ENCODE peak calls at places on chromosomes 16 and 17, in five cellular contexts. One of them, this sample, is unnamed.
A peak's percentile ranks its signal among the peaks of the same experiment; 100 is the strongest.

GRCh38 chr17:40818733-40819527 is 3.5 kb downstream of the KRT10 start:
- ATAC-seq in T-cell: peak; percentile 95
- ATAC-seq in pancreas: peak; percentile 97
- ATAC-seq in activated T-cell treated with anti-CD3 and anti-CD28 coated beads, Interleukin-2, amount 50 U/mL, for 4 hours: peak; percentile 94
- ATAC-seq in T-helper 17 cell: peak; percentile 89
- ATAC-seq in this sample: peak; percentile 90

GRCh38 chr17:35210741-35211140 is 16.5 kb upstream of the SLC35G3 start:
- ATAC-seq in T-cell: peak; percentile 22
- ATAC-seq in pancreas: no peak
- ATAC-seq in activated T-cell treated with anti-CD3 and anti-CD28 coated beads, Interleukin-2, amount 50 U/mL, for 4 hours: peak; percentile 18
- ATAC-seq in T-helper 17 cell: no peak
- ATAC-seq in this sample: no peak

GRCh38 chr17:9843152-9844010 is 17.7 kb downstream of the GLP2R start:
- ATAC-seq in T-cell: no peak
- ATAC-seq in pancreas: no peak
- ATAC-seq in activated T-cell treated with anti-CD3 and anti-CD28 coated beads, Interleukin-2, amount 50 U/mL, for 4 hours: no peak
- ATAC-seq in T-helper 17 cell: no peak
- ATAC-seq in this sample: no peak

GRCh38 chr16:4641306-4641687 is 16.7 kb downstream of the MGRN1 start:
- ATAC-seq in T-cell: no peak
- ATAC-seq in pancreas: no peak
- ATAC-seq in activated T-cell treated with anti-CD3 and anti-CD28 coated beads, Interleukin-2, amount 50 U/mL, for 4 hours: no peak
- ATAC-seq in T-helper 17 cell: no peak
- ATAC-seq in this sample: no peak

GRCh38 chr17:74957935-74958549 is 14.5 kb downstream of the HID1 start:
- ATAC-seq in T-cell: peak; percentile 65
- ATAC-seq in pancreas: peak; percentile 34
- ATAC-seq in activated T-cell treated with anti-CD3 and anti-CD28 coated beads, Interleukin-2, amount 50 U/mL, for 4 hours: peak; percentile 53
- ATAC-seq in T-helper 17 cell: peak; percentile 69
- ATAC-seq in this sample: peak; percentile 46

GRCh38 chr17:39705786-39706348 is 6.0 kb downstream of the ERBB2 start:
- ATAC-seq in T-cell: no peak
- ATAC-seq in pancreas: peak; percentile 88
- ATAC-seq in activated T-cell treated with anti-CD3 and anti-CD28 coated beads, Interleukin-2, amount 50 U/mL, for 4 hours: no peak
- ATAC-seq in T-helper 17 cell: no peak
- ATAC-seq in this sample: no peak

GRCh38 chr16:19119564-19119963 is 5.8 kb downstream of the ITPRIPL2 start:
- ATAC-seq in T-cell: no peak
- ATAC-seq in pancreas: no peak
- ATAC-seq in activated T-cell treated with anti-CD3 and anti-CD28 coated beads, Interleukin-2, amount 50 U/mL, for 4 hours: peak; percentile 69
- ATAC-seq in T-helper 17 cell: no peak
- ATAC-seq in this sample: peak; percentile 11

GRCh38 chr16:369866-370436 is 387 bp downstream of the MRPL28 start:
- ATAC-seq in T-cell: no peak
- ATAC-seq in pancreas: peak; percentile 66
- ATAC-seq in activated T-cell treated with anti-CD3 and anti-CD28 coated beads, Interleukin-2, amount 50 U/mL, for 4 hours: no peak
- ATAC-seq in T-helper 17 cell: no peak
- ATAC-seq in this sample: no peak

GRCh38 chr17:10127819-10128375 is 70.5 kb downstream of the GAS7 start:
- ATAC-seq in T-cell: no peak
- ATAC-seq in pancreas: no peak
- ATAC-seq in activated T-cell treated with anti-CD3 and anti-CD28 coated beads, Interleukin-2, amount 50 U/mL, for 4 hours: no peak
- ATAC-seq in T-helper 17 cell: no peak
- ATAC-seq in this sample: no peak

GRCh38 chr17:45263477-45263860 is 1.6 kb upstream of the SPATA32 start:
- ATAC-seq in T-cell: no peak
- ATAC-seq in pancreas: no peak
- ATAC-seq in activated T-cell treated with anti-CD3 and anti-CD28 coated beads, Interleukin-2, amount 50 U/mL, for 4 hours: no peak
- ATAC-seq in T-helper 17 cell: no peak
- ATAC-seq in this sample: no peak

GRCh38 chr17:83116311-83116771 is 36.9 kb downstream of the METRNL start:
- ATAC-seq in T-cell: no peak
- ATAC-seq in pancreas: no peak
- ATAC-seq in activated T-cell treated with anti-CD3 and anti-CD28 coated beads, Interleukin-2, amount 50 U/mL, for 4 hours: no peak
- ATAC-seq in T-helper 17 cell: no peak
- ATAC-seq in this sample: no peak

GRCh38 chr16:55478827-55479559 is at the start of gene MMP2:
- ATAC-seq in T-cell: no peak
- ATAC-seq in pancreas: peak; percentile 35
- ATAC-seq in activated T-cell treated with anti-CD3 and anti-CD28 coated beads, Interleukin-2, amount 50 U/mL, for 4 hours: no peak
- ATAC-seq in T-helper 17 cell: no peak
- ATAC-seq in this sample: no peak

GRCh38 chr17:4861052-4861451 is 27.9 kb downstream of the MINK1 start:
- ATAC-seq in T-cell: no peak
- ATAC-seq in pancreas: no peak
- ATAC-seq in activated T-cell treated with anti-CD3 and anti-CD28 coated beads, Interleukin-2, amount 50 U/mL, for 4 hours: no peak
- ATAC-seq in T-helper 17 cell: no peak
- ATAC-seq in this sample: no peak

GRCh38 chr16:8519179-8519578 is 71.1 kb downstream of the TMEM114 start:
- ATAC-seq in T-cell: no peak
- ATAC-seq in pancreas: peak; percentile 91
- ATAC-seq in activated T-cell treated with anti-CD3 and anti-CD28 coated beads, Interleukin-2, amount 50 U/mL, for 4 hours: no peak
- ATAC-seq in T-helper 17 cell: no peak
- ATAC-seq in this sample: no peak

GRCh38 chr17:82008941-82009405 is 13.7 kb downstream of the CENPX start:
- ATAC-seq in T-cell: no peak
- ATAC-seq in pancreas: no peak
- ATAC-seq in activated T-cell treated with anti-CD3 and anti-CD28 coated beads, Interleukin-2, amount 50 U/mL, for 4 hours: no peak
- ATAC-seq in T-helper 17 cell: no peak
- ATAC-seq in this sample: no peak

GRCh38 chr17:51794466-51794865 is 364.0 kb downstream of the CA10 start:
- ATAC-seq in T-cell: no peak
- ATAC-seq in pancreas: no peak
- ATAC-seq in activated T-cell treated with anti-CD3 and anti-CD28 coated beads, Interleukin-2, amount 50 U/mL, for 4 hours: no peak
- ATAC-seq in T-helper 17 cell: no peak
- ATAC-seq in this sample: no peak

GRCh38 chr17:5535436-5535835 is 48.9 kb downstream of the NLRP1 start:
- ATAC-seq in T-cell: no peak
- ATAC-seq in pancreas: no peak
- ATAC-seq in activated T-cell treated with anti-CD3 and anti-CD28 coated beads, Interleukin-2, amount 50 U/mL, for 4 hours: no peak
- ATAC-seq in T-helper 17 cell: no peak
- ATAC-seq in this sample: no peak

GRCh38 chr16:23842137-23842600 is 6.4 kb downstream of the PRKCB start:
- ATAC-seq in T-cell: no peak
- ATAC-seq in pancreas: no peak
- ATAC-seq in activated T-cell treated with anti-CD3 and anti-CD28 coated beads, Interleukin-2, amount 50 U/mL, for 4 hours: peak; percentile 87
- ATAC-seq in T-helper 17 cell: peak; percentile 45
- ATAC-seq in this sample: peak; percentile 82

GRCh38 chr16:74035816-74036215 is 260.8 kb upstream of the PSMD7 start:
- ATAC-seq in T-cell: no peak
- ATAC-seq in pancreas: no peak
- ATAC-seq in activated T-cell treated with anti-CD3 and anti-CD28 coated beads, Interleukin-2, amount 50 U/mL, for 4 hours: no peak
- ATAC-seq in T-helper 17 cell: no peak
- ATAC-seq in this sample: no peak

GRCh38 chr16:59573528-59574271 is 839.6 kb upstream of the GOT2 start:
- ATAC-seq in T-cell: no peak
- ATAC-seq in pancreas: no peak
- ATAC-seq in activated T-cell treated with anti-CD3 and anti-CD28 coated beads, Interleukin-2, amount 50 U/mL, for 4 hours: no peak
- ATAC-seq in T-helper 17 cell: no peak
- ATAC-seq in this sample: no peak

GRCh38 chr17:50035930-50036329 is 20.0 kb upstream of the ITGA3 start:
- ATAC-seq in T-cell: no peak
- ATAC-seq in pancreas: no peak
- ATAC-seq in activated T-cell treated with anti-CD3 and anti-CD28 coated beads, Interleukin-2, amount 50 U/mL, for 4 hours: no peak
- ATAC-seq in T-helper 17 cell: no peak
- ATAC-seq in this sample: no peak

GRCh38 chr16:79007614-79008013 is 592.9 kb downstream of the MAF start:
- ATAC-seq in T-cell: no peak
- ATAC-seq in pancreas: no peak
- ATAC-seq in activated T-cell treated with anti-CD3 and anti-CD28 coated beads, Interleukin-2, amount 50 U/mL, for 4 hours: peak; percentile 86
- ATAC-seq in T-helper 17 cell: no peak
- ATAC-seq in this sample: peak; percentile 83

GRCh38 chr17:78517421-78517820 is 59.8 kb downstream of the DNAH17 start:
- ATAC-seq in T-cell: no peak
- ATAC-seq in pancreas: no peak
- ATAC-seq in activated T-cell treated with anti-CD3 and anti-CD28 coated beads, Interleukin-2, amount 50 U/mL, for 4 hours: no peak
- ATAC-seq in T-helper 17 cell: no peak
- ATAC-seq in this sample: no peak

GRCh38 chr17:81073967-81074366 is 39.0 kb downstream of the BAIAP2 start:
- ATAC-seq in T-cell: no peak
- ATAC-seq in pancreas: no peak
- ATAC-seq in activated T-cell treated with anti-CD3 and anti-CD28 coated beads, Interleukin-2, amount 50 U/mL, for 4 hours: no peak
- ATAC-seq in T-helper 17 cell: no peak
- ATAC-seq in this sample: no peak

GRCh38 chr16:85990861-85991301 is 91.9 kb downstream of the IRF8 start:
- ATAC-seq in T-cell: no peak
- ATAC-seq in pancreas: no peak
- ATAC-seq in activated T-cell treated with anti-CD3 and anti-CD28 coated beads, Interleukin-2, amount 50 U/mL, for 4 hours: no peak
- ATAC-seq in T-helper 17 cell: peak; percentile 37
- ATAC-seq in this sample: peak; percentile 79

GRCh38 chr16:12489362-12489761 is 314.3 kb downstream of the CPPED1 start:
- ATAC-seq in T-cell: no peak
- ATAC-seq in pancreas: no peak
- ATAC-seq in activated T-cell treated with anti-CD3 and anti-CD28 coated beads, Interleukin-2, amount 50 U/mL, for 4 hours: no peak
- ATAC-seq in T-helper 17 cell: no peak
- ATAC-seq in this sample: no peak

GRCh38 chr16:57303910-57304168 is 19.4 kb upstream of the PLLP start:
- ATAC-seq in T-cell: no peak
- ATAC-seq in pancreas: no peak
- ATAC-seq in activated T-cell treated with anti-CD3 and anti-CD28 coated beads, Interleukin-2, amount 50 U/mL, for 4 hours: no peak
- ATAC-seq in T-helper 17 cell: no peak
- ATAC-seq in this sample: no peak

GRCh38 chr17:19727466-19728113 is 11.2 kb upstream of the SLC47A2 start:
- ATAC-seq in T-cell: no peak
- ATAC-seq in pancreas: peak; percentile 57
- ATAC-seq in activated T-cell treated with anti-CD3 and anti-CD28 coated beads, Interleukin-2, amount 50 U/mL, for 4 hours: no peak
- ATAC-seq in T-helper 17 cell: no peak
- ATAC-seq in this sample: no peak

GRCh38 chr17:40251576-40251975 is 32.5 kb downstream of the WIPF2 start:
- ATAC-seq in T-cell: no peak
- ATAC-seq in pancreas: peak; percentile 74
- ATAC-seq in activated T-cell treated with anti-CD3 and anti-CD28 coated beads, Interleukin-2, amount 50 U/mL, for 4 hours: no peak
- ATAC-seq in T-helper 17 cell: no peak
- ATAC-seq in this sample: no peak

GRCh38 chr17:40557531-40558299 is 7.6 kb downstream of the CCR7 start:
- ATAC-seq in T-cell: no peak
- ATAC-seq in pancreas: no peak
- ATAC-seq in activated T-cell treated with anti-CD3 and anti-CD28 coated beads, Interleukin-2, amount 50 U/mL, for 4 hours: no peak
- ATAC-seq in T-helper 17 cell: no peak
- ATAC-seq in this sample: no peak

GRCh38 chr16:29820271-29820701 is at the start of gene MVP:
- ATAC-seq in T-cell: no peak
- ATAC-seq in pancreas: peak; percentile 45
- ATAC-seq in activated T-cell treated with anti-CD3 and anti-CD28 coated beads, Interleukin-2, amount 50 U/mL, for 4 hours: peak; percentile 10
- ATAC-seq in T-helper 17 cell: no peak
- ATAC-seq in this sample: peak; percentile 49

GRCh38 chr16:48612621-48613020 is 2.6 kb upstream of the N4BP1 start:
- ATAC-seq in T-cell: no peak
- ATAC-seq in pancreas: no peak
- ATAC-seq in activated T-cell treated with anti-CD3 and anti-CD28 coated beads, Interleukin-2, amount 50 U/mL, for 4 hours: no peak
- ATAC-seq in T-helper 17 cell: no peak
- ATAC-seq in this sample: no peak

GRCh38 chr16:84068783-84069464 is 26.3 kb upstream of the SLC38A8 start:
- ATAC-seq in T-cell: no peak
- ATAC-seq in pancreas: no peak
- ATAC-seq in activated T-cell treated with anti-CD3 and anti-CD28 coated beads, Interleukin-2, amount 50 U/mL, for 4 hours: no peak
- ATAC-seq in T-helper 17 cell: no peak
- ATAC-seq in this sample: no peak

GRCh38 chr16:86991679-86992078 is 325.5 kb downstream of the C16orf95 start:
- ATAC-seq in T-cell: no peak
- ATAC-seq in pancreas: no peak
- ATAC-seq in activated T-cell treated with anti-CD3 and anti-CD28 coated beads, Interleukin-2, amount 50 U/mL, for 4 hours: no peak
- ATAC-seq in T-helper 17 cell: no peak
- ATAC-seq in this sample: no peak

This sample was measured in stimulated activated memory B cell treated with anti-CD40 and anti-IgM and Interleukin-4, amounts not matched to agents 10 μg/mL and 1 μg/mL and 100 μg/mL, for 72 hours.